ENCODE peak calls at places on chromosomes 13 and 19, in five cellular contexts. W is right lobe of liver, A is AG10803, E is neural progenitor cell, I is GM12865. S is an unnamed sample.
A peak's percentile ranks its signal among the peaks of the same experiment; 100 is the strongest.

GRCh38 chr13:60000081-60000480 is 163.6 kb downstream of the DIAPH3 start:
- DNase-seq in E (no peak), W (no peak), I (no peak), A (peak; percentile 34), S (no peak)

GRCh38 chr19:18304194-18304495 is 18.7 kb downstream of the LSM4 start:
- DNase-seq in E (no peak), A (no peak), I (no peak), W (no peak), S (no peak)

GRCh38 chr19:15875075-15875474 is 22.8 kb downstream of the CYP4F2 start:
- DNase-seq in W (no peak), A (no peak), I (no peak), E (no peak), S (no peak)

GRCh38 chr19:54041969-54042606 is 21.6 kb downstream of the VSTM1 start:
- DNase-seq in W (no peak), E (no peak), I (no peak), A (no peak), S (no peak)

GRCh38 chr13:55440465-55441085 is 1700.1 kb upstream of the PRR20A start:
- DNase-seq in A (no peak), I (no peak), E (no peak), W (no peak), S (no peak)

GRCh38 chr19:4139614-4140236 is 13.7 kb upstream of the CREB3L3 start:
- DNase-seq in W (peak; percentile 84), A (peak; percentile 28), E (peak; percentile 54), I (peak; percentile 77), S (peak; percentile 61)

GRCh38 chr19:601310-601709 is 11.6 kb downstream of the HCN2 start:
- DNase-seq in A (no peak), E (no peak), I (no peak), W (no peak), S (no peak)

GRCh38 chr13:107835339-107836018 is 379.9 kb downstream of the LIG4 start:
- DNase-seq in I (no peak), E (no peak), A (peak; percentile 65), W (no peak), S (peak; percentile 48)

GRCh38 chr19:30799854-30800755 is 427.9 kb downstream of the ZNF536 start:
- DNase-seq in E (peak; percentile 80), I (no peak), W (no peak), A (peak; percentile 8), S (no peak)

GRCh38 chr19:55645512-55645881 is 2.0 kb downstream of the ZNF581 start:
- DNase-seq in W (no peak), I (no peak), E (no peak), A (no peak), S (no peak)

GRCh38 chr19:4284176-4284958 is 5.3 kb downstream of the SHD start:
- DNase-seq in A (no peak), E (peak; percentile 87), W (peak; percentile 93), I (peak; percentile 30), S (no peak)

GRCh38 chr13:38210928-38211596 is 138.6 kb upstream of the UFM1 start:
- DNase-seq in A (no peak), E (no peak), W (no peak), I (no peak), S (no peak)

GRCh38 chr13:41193919-41194824 is at the start of gene KBTBD7:
- DNase-seq in A (peak; percentile 97), E (peak; percentile 95), W (peak; percentile 95), I (peak; percentile 95), S (peak; percentile 98)

GRCh38 chr19:44738603-44739585 is 9.6 kb upstream of the BCL3 start:
- DNase-seq in E (no peak), I (peak; percentile 40), W (peak; percentile 89), A (no peak), S (no peak)

GRCh38 chr13:109275848-109276247 is 510.5 kb downstream of the IRS2 start:
- DNase-seq in W (no peak), E (peak; percentile 60), A (no peak), I (no peak), S (peak; percentile 31)

GRCh38 chr13:33494596-33495214 is 209.2 kb upstream of the STARD13 start:
- DNase-seq in I (no peak), W (no peak), A (peak; percentile 77), E (no peak), S (peak; percentile 90)

GRCh38 chr13:104823709-104824108 is 1711.8 kb downstream of the EFNB2 start:
- DNase-seq in E (no peak), A (no peak), W (no peak), I (no peak), S (no peak)

GRCh38 chr19:3034845-3035541 is 5.9 kb upstream of the TLE2 start:
- DNase-seq in E (peak; percentile 62), A (peak; percentile 61), I (peak; percentile 65), W (no peak), S (peak; percentile 41)

DNA sequence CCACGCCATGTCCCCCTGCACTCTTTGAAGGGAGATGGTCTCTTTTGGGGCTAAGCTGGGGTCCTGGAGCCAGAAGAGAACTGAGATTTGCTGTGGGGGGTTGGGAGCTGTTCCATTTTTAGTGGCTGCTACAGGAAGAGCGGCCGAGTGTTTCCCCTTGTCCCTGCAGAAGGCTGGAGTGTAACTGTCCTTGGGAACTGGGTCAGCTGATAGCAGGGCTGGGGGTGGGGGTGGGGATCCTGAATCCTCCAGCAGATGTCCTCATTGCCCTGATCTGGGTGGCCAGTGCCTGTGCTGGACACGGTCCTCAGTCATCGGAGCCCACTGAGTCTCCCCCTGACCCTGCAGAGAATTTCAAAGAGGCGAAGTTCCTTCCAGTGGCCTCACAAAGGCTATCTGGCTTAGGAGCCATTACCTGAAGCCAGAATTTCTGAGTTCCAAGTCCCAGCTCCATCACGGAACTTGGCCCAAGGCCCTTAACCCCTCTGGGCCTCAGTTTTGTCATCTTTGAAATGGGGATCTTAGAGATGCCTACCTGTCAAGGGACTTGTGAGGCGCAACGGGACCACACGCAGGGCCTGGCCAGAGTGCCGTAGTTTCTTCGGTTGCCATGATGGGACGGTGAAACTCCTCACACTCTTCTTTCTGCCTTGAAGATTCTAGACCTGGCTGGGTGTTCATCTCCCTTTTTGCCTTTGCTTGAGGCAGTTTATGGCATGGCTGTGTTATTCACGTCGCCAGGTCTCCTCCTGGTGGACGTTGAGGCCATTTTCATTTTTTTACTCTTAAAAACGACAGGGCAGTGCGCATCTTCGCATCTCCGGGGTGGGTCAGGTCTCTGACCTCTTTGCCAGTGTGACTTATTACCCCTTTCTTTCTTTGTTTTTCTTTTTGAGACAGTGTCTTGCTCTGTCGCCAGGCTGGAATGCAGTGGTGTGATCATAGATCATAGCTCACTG is 51.9 kb downstream of the DNM2 start:
- DNase-seq in E (peak; percentile 50), I (no peak), W (peak; percentile 81), A (peak; percentile 31), S (peak; percentile 60)
- H3K4me3 ChIP-seq in E (no peak overlapping the region), I (no peak overlapping the region), W (no peak overlapping the region), A (no peak overlapping the region), S (no peak overlapping the region)

GRCh38 chr19:37361994-37362393 is 8.9 kb upstream of the ZNF527 start:
- DNase-seq in I (no peak), W (no peak), A (peak; percentile 1), E (no peak), S (peak; percentile 52)

GRCh38 chr19:37362733-37363132 is 8.2 kb upstream of the ZNF527 start:
- DNase-seq in E (peak; percentile 48), A (no peak), W (no peak), I (no peak), S (peak; percentile 12)
- TF ChIP-seq CTCF in E (peak; percentile 26), A (no peak), W (no peak), I (no peak), S (peak; percentile 8)

DNA sequence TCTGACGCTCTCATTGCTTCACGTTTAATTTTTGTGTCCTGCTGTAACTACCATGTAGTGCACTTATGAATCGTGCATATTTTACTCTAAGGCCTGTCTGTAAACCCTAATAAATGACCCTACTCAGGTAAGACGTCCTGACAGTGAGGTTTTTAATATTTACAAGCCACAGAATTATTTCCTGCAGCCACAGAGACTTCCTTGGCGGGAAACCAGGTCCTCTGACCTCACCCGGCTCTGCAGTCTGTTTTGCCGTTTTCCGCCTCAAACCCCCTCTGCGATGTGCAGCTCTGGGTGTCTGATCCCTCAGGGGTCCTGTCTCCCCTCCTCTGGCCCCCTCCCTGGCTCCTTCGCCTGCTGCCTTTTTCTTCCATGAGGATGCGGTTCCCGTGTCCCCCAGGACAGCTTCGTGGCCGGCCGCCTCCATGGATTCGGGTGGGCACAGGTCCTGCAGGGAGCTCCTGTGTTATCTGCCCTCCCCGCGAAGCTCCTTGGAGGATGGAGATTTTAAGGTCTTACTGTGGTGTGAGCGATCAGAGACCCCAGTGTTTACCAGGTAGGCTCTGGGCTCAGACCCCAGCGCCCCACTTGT is 66.3 kb downstream of the MCF2L start:
- DNase-seq in E (no peak), I (no peak), W (no peak), A (no peak), S (no peak)
- H3K4me3 ChIP-seq in E (no peak overlapping the region), I (no peak overlapping the region), W (no peak overlapping the region), A (no peak overlapping the region), S (no peak overlapping the region)

GRCh38 chr13:74015137-74015536 is 119.1 kb downstream of the KLF12 start:
- DNase-seq in W (no peak), A (no peak), E (no peak), I (peak; percentile 18), S (peak; percentile 35)
- TF ChIP-seq CTCF in W (no peak), A (no peak), E (peak; percentile 41), I (no peak), S (peak; percentile 29)